ENCODE peak calls at places on chromosomes 12 and 14, in nine cellular contexts. G, N, M, S, Z, W, F, Y and K are unnamed samples.

GRCh38 chr12:63007726-63008125 is 72.8 kb upstream of the PPM1H start:
- DNase-seq in G (no peak), N (no peak), M (no peak), S (no peak), Z (no peak), W (no peak), F (no peak), Y (no peak), K (no peak)

GRCh38 chr12:43882578-43883178 is 46.8 kb downstream of the TMEM117 start:
- DNase-seq in G (peak), N (peak), M (peak), S (no peak), Z (peak), W (peak), F (peak), Y (peak), K (no peak)

GRCh38 chr14:69980457-69981414 is 101.5 kb downstream of the SMOC1 start:
- DNase-seq in G (no peak), N (no peak), M (no peak), S (no peak), Z (peak), W (no peak), F (no peak), Y (no peak), K (no peak)

GRCh38 chr12:122304924-122305323 is 38.6 kb upstream of the VPS33A start:
- DNase-seq in G (no peak), N (no peak), M (no peak), S (no peak), Z (no peak), W (no peak), F (no peak), Y (no peak), K (no peak)

GRCh38 chr12:46483572-46484395 is 111.2 kb upstream of the SLC38A2 start:
- DNase-seq in G (no peak), N (peak), M (no peak), S (no peak), Z (no peak), W (no peak), F (peak), Y (no peak), K (no peak)

GRCh38 chr14:102828201-102828600 is 51.0 kb downstream of the TRAF3 start:
- DNase-seq in G (no peak), N (no peak), M (no peak), S (no peak), Z (no peak), W (no peak), F (no peak), Y (no peak), K (no peak)

GRCh38 chr12:5262885-5263284 is 169.0 kb upstream of the NTF3 start:
- DNase-seq in G (no peak), N (peak), M (no peak), S (no peak), Z (no peak), W (no peak), F (no peak), Y (no peak), K (no peak)

GRCh38 chr12:55932546-55932919 is 1.6 kb downstream of the DGKA start:
- DNase-seq in G (peak), N (peak), M (no peak), S (no peak), Z (no peak), W (peak), F (peak), Y (peak), K (peak)

GRCh38 chr12:105672576-105672975 is 342.1 kb downstream of the C12orf75 start:
- DNase-seq in G (no peak), N (no peak), M (no peak), S (no peak), Z (no peak), W (no peak), F (peak), Y (no peak), K (no peak)

GRCh38 chr14:103136388-103137271 is 13.4 kb downstream of the TNFAIP2 start:
- DNase-seq in G (no peak), N (peak), M (no peak), S (no peak), Z (peak), W (no peak), F (peak), Y (no peak), K (peak)

GRCh38 chr14:64998455-64998931 is 11.8 kb downstream of the FNTB start:
- DNase-seq in G (no peak), N (peak), M (no peak), S (no peak), Z (no peak), W (no peak), F (peak), Y (peak), K (no peak)

GRCh38 chr14:105431256-105431655 is 11.6 kb downstream of the MTA1 start:
- DNase-seq in G (no peak), N (no peak), M (no peak), S (no peak), Z (no peak), W (no peak), F (no peak), Y (no peak), K (no peak)

GRCh38 chr14:54564071-54564798 is 2.7 kb upstream of the SAMD4A start:
- DNase-seq in G (no peak), N (peak), M (peak), S (no peak), Z (peak), W (peak), F (peak), Y (peak), K (no peak)

GRCh38 chr14:24665440-24665991 is 31.5 kb upstream of the GZMB start:
- DNase-seq in G (peak), N (no peak), M (no peak), S (no peak), Z (no peak), W (no peak), F (no peak), Y (peak), K (no peak)

GRCh38 chr14:73725116-73726024 is 11.2 kb upstream of the PNMA1 start:
- DNase-seq in G (peak), N (peak), M (no peak), S (no peak), Z (no peak), W (no peak), F (peak), Y (no peak), K (peak)

GRCh38 chr14:36509056-36509917 is 10.7 kb downstream of the NKX2-1 start:
- DNase-seq in G (no peak), N (no peak), M (no peak), S (no peak), Z (peak), W (no peak), F (no peak), Y (no peak), K (peak)

GRCh38 chr14:97198813-97199212 is 401.6 kb downstream of the VRK1 start:
- DNase-seq in G (peak), N (no peak), M (no peak), S (no peak), Z (no peak), W (no peak), F (no peak), Y (peak), K (no peak)

GRCh38 chr12:31218203-31219025 is 107.5 kb downstream of the SINHCAF start:
- DNase-seq in G (no peak), N (no peak), M (no peak), S (no peak), Z (peak), W (no peak), F (no peak), Y (no peak), K (peak)

GRCh38 chr14:73364559-73364958 is 93.8 kb downstream of the NUMB start:
- DNase-seq in G (no peak), N (no peak), M (no peak), S (no peak), Z (no peak), W (no peak), F (no peak), Y (no peak), K (no peak)

GRCh38 chr12:41103614-41104013 is 84.5 kb upstream of the PDZRN4 start:
- DNase-seq in G (no peak), N (no peak), M (no peak), S (no peak), Z (no peak), W (no peak), F (no peak), Y (no peak), K (no peak)

GRCh38 chr12:67766370-67766769 is 117.8 kb downstream of the DYRK2 start:
- DNase-seq in G (no peak), N (peak), M (no peak), S (no peak), Z (no peak), W (no peak), F (peak), Y (no peak), K (peak)